ENCODE peak calls at places on chromosomes 16 and 17, in five cellular contexts. W, M, B, C and Q are unnamed samples.

GRCh38 chr17:6755731-6756184 is at the start of gene XAF1:
- DNase-seq in W (no peak), M (peak; percentile 84), B (no peak), C (peak; percentile 61), Q (peak; percentile 17)

GRCh38 chr16:22397459-22397858 is 23.0 kb upstream of the CDR2 start:
- DNase-seq in W (no peak), M (no peak), B (no peak), C (no peak), Q (no peak)

GRCh38 chr17:19339341-19339815 is 23.1 kb downstream of the B9D1 start:
- DNase-seq in W (no peak), M (no peak), B (no peak), C (no peak), Q (no peak)

GRCh38 chr17:82518826-82519810 is at the start of gene FOXK2:
- DNase-seq in W (peak; percentile 86), M (peak; percentile 97), B (peak; percentile 90), C (peak; percentile 95), Q (peak; percentile 96)

GRCh38 chr17:67212716-67213417 is 32.1 kb downstream of the HELZ start:
- DNase-seq in W (no peak), M (no peak), B (no peak), C (no peak), Q (no peak)

GRCh38 chr16:46727184-46727583 is 21.0 kb downstream of the MYLK3 start:
- DNase-seq in W (no peak), M (peak; percentile 43), B (no peak), C (no peak), Q (no peak)

GRCh38 chr17:80414803-80415625 is at the start of gene ENDOV:
- DNase-seq in W (peak; percentile 86), M (peak; percentile 99), B (peak; percentile 93), C (peak; percentile 96), Q (peak; percentile 93)

GRCh38 chr16:79204486-79204885 is 396.1 kb downstream of the MAF start:
- DNase-seq in W (no peak), M (no peak), B (no peak), C (no peak), Q (no peak)

GRCh38 chr16:77657016-77657415 is 65.3 kb upstream of the NUDT7 start:
- DNase-seq in W (no peak), M (no peak), B (no peak), C (no peak), Q (no peak)

GRCh38 chr17:62981933-62982332 is 15.9 kb downstream of the TANC2 start:
- DNase-seq in W (no peak), M (no peak), B (no peak), C (no peak), Q (no peak)

DNA sequence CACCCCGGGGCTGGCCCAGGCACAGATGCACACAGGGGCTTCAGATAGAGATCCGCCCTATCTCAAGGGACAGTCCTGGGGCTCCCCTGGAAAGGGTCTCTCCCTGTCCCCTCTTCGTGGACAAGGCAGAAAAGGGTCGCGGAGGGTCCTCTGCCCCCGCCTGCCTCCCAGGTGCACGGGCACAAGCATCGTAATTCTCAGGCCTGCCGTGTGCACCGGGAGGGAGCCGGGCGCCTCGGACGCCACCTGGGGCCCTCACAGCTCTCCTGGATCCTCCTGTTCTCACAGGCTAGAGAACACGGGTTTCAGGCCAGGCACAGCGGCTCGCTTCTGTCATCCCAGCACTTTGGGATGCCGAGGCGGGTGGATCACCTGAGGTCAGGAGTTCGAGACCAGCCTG is 11.9 kb upstream of the PABPN1L start:
- DNase-seq in W (no peak), M (no peak), B (no peak), C (no peak), Q (no peak)
- H3K27ac ChIP-seq in W (no peak overlapping the region), M (no peak overlapping the region), B (no peak overlapping the region), C (no peak overlapping the region), Q (no peak overlapping the region)

DNA sequence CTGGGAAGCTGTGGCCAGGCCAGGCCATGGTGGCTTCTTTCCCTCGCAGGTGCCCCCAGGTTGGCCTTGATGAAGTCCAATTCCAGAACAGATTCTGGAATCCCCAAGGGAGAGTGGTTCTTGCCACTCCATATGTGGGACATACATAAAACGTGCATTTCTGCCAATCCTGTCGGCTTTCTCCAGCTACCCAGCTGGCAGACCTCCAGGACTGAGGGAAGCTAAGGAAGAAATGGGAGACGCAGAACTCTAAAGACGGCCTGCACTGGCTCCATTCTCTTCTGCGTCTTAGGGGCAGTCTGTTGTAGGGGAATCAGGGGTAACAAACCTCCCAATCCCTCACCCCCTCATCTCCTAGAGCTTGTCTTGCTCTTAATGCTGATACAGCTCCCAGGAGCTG is 219.2 kb upstream of the CDH5 start:
- DNase-seq in W (no peak), M (no peak), B (no peak), C (no peak), Q (no peak)
- H3K27me3 ChIP-seq in W (no peaks in the 10 kb centered on the region), M (no peaks in the 10 kb centered on the region), B (no peaks in the 10 kb centered on the region), C (no peaks in the 10 kb centered on the region), Q (peaks cover 1% of the 10 kb centered on the region)

GRCh38 chr16:24737391-24737871 is 8.0 kb downstream of the TNRC6A start:
- DNase-seq in W (no peak), M (no peak), B (no peak), C (no peak), Q (no peak)
- H3K4me3 ChIP-seq in W (no peak overlapping the region), M (no peak overlapping the region), B (no peak overlapping the region), C (no peak overlapping the region), Q (peak overlapping the region; percentile 9)

GRCh38 chr16:68379472-68380347 is 68.6 kb downstream of the SMPD3 start:
- DNase-seq in W (no peak), M (no peak), B (no peak), C (no peak), Q (no peak)

GRCh38 chr16:68377221-68377620 is 66.4 kb downstream of the PRMT7 start:
- DNase-seq in W (no peak), M (no peak), B (no peak), C (no peak), Q (no peak)

GRCh38 chr16:68380348-68380670 is 68.0 kb downstream of the SMPD3 start:
- DNase-seq in W (no peak), M (no peak), B (no peak), C (no peak), Q (no peak)

GRCh38 chr16:68377667-68378420 is 67.0 kb downstream of the PRMT7 start:
- DNase-seq in W (no peak), M (no peak), B (peak; percentile 61), C (no peak), Q (no peak)

DNA sequence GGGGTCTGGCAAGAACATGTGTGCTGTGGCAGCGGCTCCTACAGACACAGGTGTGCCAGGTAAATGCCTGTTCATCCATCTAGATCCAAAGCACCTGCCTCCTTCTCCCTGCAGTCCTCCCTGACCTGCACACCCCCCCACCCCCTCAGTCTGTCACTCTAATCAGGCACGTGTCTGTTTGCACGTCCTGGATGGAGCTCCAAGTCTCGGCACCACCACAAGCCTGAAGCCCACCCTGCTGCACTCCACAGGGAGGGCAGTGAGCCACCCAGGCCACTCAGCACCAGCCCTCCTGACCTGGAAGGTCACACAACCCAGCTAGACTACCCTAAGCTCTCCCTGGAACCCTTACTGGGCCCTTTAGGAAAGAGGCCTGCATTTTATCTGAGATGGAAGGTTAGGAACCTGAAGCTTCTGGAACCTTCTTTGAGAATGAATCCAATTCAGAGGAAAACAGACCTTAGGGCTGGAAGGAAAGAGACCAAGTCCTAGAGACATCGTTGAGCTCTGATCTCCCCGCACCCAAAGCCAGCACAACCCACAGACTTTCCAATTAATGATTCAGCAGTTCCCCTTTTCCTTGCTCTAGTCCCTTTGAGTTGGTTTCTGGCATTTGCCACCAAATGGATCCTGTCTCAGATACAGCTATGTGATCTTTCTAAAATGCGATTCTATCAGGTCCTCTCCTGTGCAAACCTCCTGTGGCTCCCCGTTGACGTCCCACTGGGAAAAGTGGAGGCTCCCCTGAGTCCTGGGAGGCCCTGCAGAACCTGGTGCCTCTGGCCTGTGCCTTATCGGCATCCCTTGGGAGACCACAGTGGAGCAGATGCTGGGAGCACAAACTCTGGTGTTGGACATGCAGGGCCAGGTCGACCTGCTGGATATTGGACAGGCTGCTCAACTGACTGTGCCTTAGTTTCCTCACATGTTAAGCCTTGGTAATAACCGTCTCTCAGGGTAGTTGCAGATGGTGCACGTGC is 67.9 kb downstream of the PRMT7 start:
- DNase-seq in W (no peak), M (no peak), B (no peak), C (no peak), Q (no peak)
- H3K27ac ChIP-seq in W (no peak overlapping the region), M (no peak overlapping the region), B (no peak overlapping the region), C (no peak overlapping the region), Q (no peak overlapping the region)

DNA sequence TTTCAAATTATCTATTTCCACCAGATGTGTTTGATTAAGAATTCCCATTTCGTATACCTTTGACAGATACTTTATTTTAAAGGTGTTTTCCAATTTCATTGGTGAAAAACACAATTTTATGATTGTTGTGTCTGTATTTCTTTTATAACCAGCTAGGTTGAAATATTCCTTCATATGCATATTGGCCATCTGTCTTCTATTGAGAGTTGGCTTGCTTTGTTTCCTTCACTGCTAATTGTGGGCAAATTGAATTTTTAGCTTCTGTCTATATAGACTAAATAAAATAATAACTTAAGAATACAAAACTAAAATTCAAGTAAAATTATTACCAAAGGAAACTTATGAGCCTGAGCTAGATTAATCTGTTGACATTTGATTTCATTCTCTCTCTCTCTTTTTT is 1.2 kb upstream of the KRTAP3-3 start:
- DNase-seq in W (no peak), M (no peak), B (no peak), C (no peak), Q (no peak)
- H3K27me3 ChIP-seq in W (peaks cover 8% of the 10 kb centered on the region), M (no peaks in the 10 kb centered on the region), B (no peaks in the 10 kb centered on the region), C (peaks cover 5% of the 10 kb centered on the region), Q (peaks cover 16% of the 10 kb centered on the region)